ENCODE peak calls at places on chromosomes 5 and 9, in six cellular contexts. F is keratinocyte, T is ovary, U is neural progenitor cell, H is hepatocyte, W is lung. D is an unnamed sample.

GRCh38 chr9:87127543-87127942 is 180.2 kb upstream of the GAS1 start:
- DNase-seq in F (no peak), T (no peak), U (no peak), H (no peak), W (no peak), D (no peak)

GRCh38 chr9:71850996-71851395 is 60.0 kb downstream of the ABHD17B start:
- DNase-seq in F (no peak), T (no peak), U (no peak), H (no peak), W (no peak), D (no peak)

GRCh38 chr9:115229496-115229895 is 111.5 kb upstream of the TNC start:
- DNase-seq in F (peak; percentile 41), T (no peak), U (no peak), H (no peak), W (no peak), D (no peak)

GRCh38 chr9:20358201-20358600 is 264.1 kb downstream of the MLLT3 start:
- DNase-seq in F (peak; percentile 40), T (no peak), U (no peak), H (peak; percentile 28), W (no peak), D (peak; percentile 44)

GRCh38 chr9:105067895-105068580 is 140.1 kb upstream of the ABCA1 start:
- DNase-seq in F (no peak), T (no peak), U (no peak), H (no peak), W (no peak), D (no peak)

GRCh38 chr5:133635051-133635450 is 22.7 kb upstream of the FSTL4 start:
- DNase-seq in F (no peak), T (no peak), U (no peak), H (peak; percentile 47), W (no peak), D (no peak)

GRCh38 chr9:93576296-93577044 is at the start of gene PHF2:
- DNase-seq in F (no peak), T (peak; percentile 60), U (peak; percentile 59), H (peak; percentile 70), W (no peak), D (no peak)

GRCh38 chr9:111805262-111805661 is 10.5 kb upstream of the SHOC1 start:
- DNase-seq in F (no peak), T (no peak), U (no peak), H (no peak), W (no peak), D (no peak)

GRCh38 chr5:173885481-173886010 is 2.6 kb upstream of the CPEB4 start:
- DNase-seq in F (no peak), T (no peak), U (no peak), H (peak; percentile 70), W (no peak), D (peak; percentile 88)

GRCh38 chr9:16241231-16241630 is 629.2 kb downstream of the BNC2 start:
- DNase-seq in F (no peak), T (no peak), U (no peak), H (no peak), W (no peak), D (peak; percentile 42)

GRCh38 chr5:65927497-65928340 is 1.3 kb downstream of the ERBIN start:
- DNase-seq in F (no peak), T (no peak), U (peak; percentile 40), H (peak; percentile 62), W (no peak), D (peak; percentile 39)

GRCh38 chr5:139745121-139745799 is 50.3 kb upstream of the PSD2 start:
- DNase-seq in F (no peak), T (peak; percentile 42), U (no peak), H (peak; percentile 83), W (peak; percentile 55), D (no peak)

GRCh38 chr5:120599576-120599975 is 135.5 kb downstream of the PRR16 start:
- DNase-seq in F (no peak), T (no peak), U (no peak), H (no peak), W (no peak), D (no peak)

GRCh38 chr9:34171753-34172535 is 6.9 kb upstream of the UBAP1 start:
- DNase-seq in F (no peak), T (no peak), U (no peak), H (no peak), W (peak; percentile 44), D (peak; percentile 29)

GRCh38 chr9:83424831-83425230 is 113.4 kb downstream of the FRMD3 start:
- DNase-seq in F (no peak), T (no peak), U (no peak), H (no peak), W (no peak), D (no peak)

GRCh38 chr5:156981481-156981880 is 18.5 kb upstream of the TIMD4 start:
- DNase-seq in F (no peak), T (no peak), U (no peak), H (no peak), W (no peak), D (no peak)

GRCh38 chr9:35811364-35812024 is 568 bp downstream of the SPAG8 start:
- DNase-seq in F (no peak), T (no peak), U (no peak), H (no peak), W (no peak), D (no peak)

GRCh38 chr9:93276973-93277372 is 93.0 kb downstream of the WNK2 start:
- DNase-seq in F (no peak), T (no peak), U (no peak), H (no peak), W (no peak), D (peak; percentile 53)

GRCh38 chr9:116154334-116154975 is 864 bp downstream of the PAPPA start:
- DNase-seq in F (no peak), T (peak; percentile 59), U (peak; percentile 71), H (peak; percentile 59), W (no peak), D (no peak)

GRCh38 chr5:132678735-132679134 is 4.9 kb downstream of the IL4 start:
- DNase-seq in F (no peak), T (no peak), U (no peak), H (no peak), W (no peak), D (no peak)

GRCh38 chr5:130871346-130872086 is 293.5 kb downstream of the HINT1 start:
- DNase-seq in F (no peak), T (no peak), U (peak; percentile 42), H (peak; percentile 35), W (no peak), D (peak; percentile 54)

GRCh38 chr5:77937015-77937908 is 161.1 kb upstream of the TBCA start:
- DNase-seq in F (no peak), T (no peak), U (no peak), H (no peak), W (no peak), D (no peak)
- H3K27ac ChIP-seq in F (no peak overlapping the region), T (no peak overlapping the region), U (no peak overlapping the region), H (no peak overlapping the region), W (no peak overlapping the region), D (peak overlapping the region; percentile 49)

GRCh38 chr5:162929104-162929503 is 508.3 kb upstream of the CCNG1 start:
- DNase-seq in F (no peak), T (no peak), U (no peak), H (no peak), W (no peak), D (no peak)

DNA sequence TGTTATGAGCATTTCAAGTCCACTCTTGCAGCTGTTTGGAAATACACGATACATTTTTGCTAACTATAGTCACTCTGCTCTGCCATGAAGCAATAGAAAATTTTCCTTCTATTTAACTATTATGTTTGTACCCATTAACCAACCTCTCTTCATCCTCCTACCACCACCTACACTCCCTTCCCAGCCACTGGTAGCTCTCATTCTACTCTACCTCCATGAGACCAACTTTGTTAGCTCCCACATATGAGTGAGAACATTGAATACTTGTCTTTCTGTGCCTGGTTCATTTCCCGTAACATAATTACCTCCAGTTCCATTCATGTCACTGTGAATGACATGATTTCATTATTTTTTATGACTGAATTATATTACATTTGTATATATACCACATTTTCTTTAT is 505.9 kb upstream of the CCNG1 start:
- DNase-seq in F (no peak), T (no peak), U (no peak), H (no peak), W (no peak), D (no peak)
- H3K9me3 ChIP-seq in F (peaks cover 9% of the 10 kb centered on the region), T (no peaks in the 10 kb centered on the region), U (no peaks in the 10 kb centered on the region), H (peaks cover 4% of the 10 kb centered on the region), W (no peaks in the 10 kb centered on the region), D (no peaks in the 10 kb centered on the region)

DNA sequence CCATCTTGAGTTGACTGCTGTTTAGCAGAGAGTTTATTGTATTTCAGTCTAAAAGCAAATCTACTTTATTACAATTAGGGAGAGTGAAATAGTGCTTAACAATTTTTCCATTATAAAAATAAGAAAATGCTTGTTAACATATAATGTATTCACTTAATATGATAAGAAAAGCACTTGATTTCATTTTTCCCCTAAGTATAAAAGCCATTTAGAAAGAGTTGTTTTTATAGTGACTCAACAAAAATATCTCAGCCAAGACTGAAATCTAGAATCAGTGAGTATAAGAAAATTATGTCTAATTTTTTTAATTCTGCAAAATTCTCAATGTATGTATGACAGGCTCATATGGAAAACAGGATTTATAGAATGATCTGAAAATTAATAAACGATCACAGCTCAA is 1057.9 kb upstream of the WWC1 start:
- DNase-seq in F (no peak), T (no peak), U (no peak), H (no peak), W (no peak), D (no peak)
- H3K27ac ChIP-seq in F (no peak overlapping the region), T (no peak overlapping the region), U (no peak overlapping the region), H (no peak overlapping the region), W (no peak overlapping the region), D (no peak overlapping the region)

GRCh38 chr5:134982230-134982629 is 14.5 kb downstream of the CATSPER3 start:
- DNase-seq in F (no peak), T (no peak), U (no peak), H (no peak), W (no peak), D (no peak)
- H3K9me3 ChIP-seq in F (no peaks in the 10 kb centered on the region), T (no peaks in the 10 kb centered on the region), U (peaks cover 13% of the 10 kb centered on the region), H (peaks cover 13% of the 10 kb centered on the region), W (peaks cover 7% of the 10 kb centered on the region), D (peaks cover 2% of the 10 kb centered on the region)

GRCh38 chr5:62385136-62385535 is 18.6 kb downstream of the DIMT1 start:
- DNase-seq in F (no peak), T (no peak), U (no peak), H (no peak), W (no peak), D (no peak)
- H3K27ac ChIP-seq in F (peak overlapping the region; percentile 75), T (no peak overlapping the region), U (no peak overlapping the region), H (peak overlapping the region; percentile 46), W (no peak overlapping the region), D (no peak overlapping the region)

DNA sequence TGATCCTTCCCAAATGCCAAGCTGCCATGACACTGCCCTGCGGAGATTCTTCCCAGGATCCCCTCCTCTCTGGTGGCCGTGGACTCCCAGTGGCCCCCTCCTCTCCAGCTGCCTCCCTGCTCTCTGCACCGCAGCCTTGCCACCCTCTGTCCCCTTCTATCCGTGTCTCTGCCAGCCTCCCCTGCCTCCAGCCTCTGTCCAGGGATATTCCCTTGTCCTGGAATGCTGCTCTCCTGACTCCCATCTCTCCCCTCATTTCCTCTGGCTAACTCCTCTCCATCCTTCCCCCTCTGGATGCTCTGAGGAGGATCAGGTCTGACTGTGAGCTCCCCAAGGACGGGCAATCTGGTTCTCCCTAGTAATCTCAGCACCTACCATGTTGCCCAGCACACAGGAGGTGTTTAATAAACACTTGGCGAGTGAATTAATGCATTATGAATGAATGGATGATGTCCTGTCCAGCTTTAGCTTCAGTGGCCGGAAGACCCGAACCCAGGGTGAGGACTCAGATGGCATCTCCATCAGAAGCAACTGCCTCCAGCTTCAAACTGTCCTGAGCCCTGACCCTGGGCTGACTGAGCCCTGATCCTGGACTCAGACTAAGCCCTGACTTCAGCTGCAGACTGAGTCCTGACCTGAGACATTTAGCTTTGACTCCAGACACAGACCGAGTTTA is 7.5 kb upstream of the CRB2 start:
- DNase-seq in F (no peak), T (no peak), U (no peak), H (no peak), W (no peak), D (no peak)
- H3K9me3 ChIP-seq in F (no peaks in the 10 kb centered on the region), T (no peaks in the 10 kb centered on the region), U (no peaks in the 10 kb centered on the region), H (no peaks in the 10 kb centered on the region), W (no peaks in the 10 kb centered on the region), D (no peaks in the 10 kb centered on the region)

D was measured in small intestine.